ENCODE peak calls at places on chromosomes 6 and 20, in seven cellular contexts. E is MCF 10A, X is colonic mucosa, O is Calu3, G is mammary epithelial cell, N is choroid plexus epithelial cell, K is cardiac fibroblast. V is an unnamed sample.

GRCh38 chr6:142013875-142014495 is 118.7 kb upstream of the GJE1 start:
- DNase-seq in E (peak; percentile 10), X (no peak), O (no peak), G (no peak), N (no peak), K (peak; percentile 26), V (no peak)

GRCh38 chr20:18176318-18176785 is 38.7 kb downstream of the KAT14 start:
- DNase-seq in E (no peak), X (no peak), O (no peak), G (no peak), N (peak; percentile 24), K (no peak), V (no peak)

GRCh38 chr6:34189806-34190503 is 44.1 kb upstream of the GRM4 start:
- DNase-seq in E (no peak), X (no peak), O (no peak), G (no peak), N (no peak), K (no peak), V (no peak)

GRCh38 chr6:132279592-132280139 is 121.6 kb downstream of the MOXD1 start:
- DNase-seq in E (peak; percentile 77), X (peak; percentile 74), O (peak; percentile 79), G (peak; percentile 53), N (peak; percentile 83), K (peak; percentile 83), V (peak; percentile 37)

GRCh38 chr20:2780948-2781347 is 19.5 kb downstream of the CPXM1 start:
- DNase-seq in E (no peak), X (no peak), O (no peak), G (no peak), N (no peak), K (no peak), V (no peak)

GRCh38 chr6:42217523-42218367 is at the start of gene MRPS10:
- DNase-seq in E (peak; percentile 95), X (peak; percentile 94), O (peak; percentile 95), G (peak; percentile 90), N (peak; percentile 97), K (peak; percentile 96), V (peak; percentile 95)

GRCh38 chr6:90778419-90779203 is 191.7 kb upstream of the MAP3K7 start:
- DNase-seq in E (no peak), X (no peak), O (no peak), G (no peak), N (no peak), K (no peak), V (no peak)

GRCh38 chr6:41531016-41531415 is 15.2 kb upstream of the FOXP4 start:
- DNase-seq in E (no peak), X (no peak), O (no peak), G (no peak), N (no peak), K (no peak), V (no peak)

GRCh38 chr6:93017213-93017612 is 402.1 kb downstream of the EPHA7 start:
- DNase-seq in E (no peak), X (no peak), O (no peak), G (no peak), N (peak; percentile 42), K (no peak), V (peak; percentile 10)

GRCh38 chr6:44047801-44048200 is 79.5 kb downstream of the MRPL14 start:
- DNase-seq in E (no peak), X (no peak), O (no peak), G (no peak), N (no peak), K (no peak), V (no peak)

GRCh38 chr20:13991311-13991710 is 897 bp upstream of the SEL1L2 start:
- DNase-seq in E (no peak), X (no peak), O (no peak), G (no peak), N (no peak), K (no peak), V (no peak)

GRCh38 chr6:151063339-151063738 is 176.4 kb upstream of the AKAP12 start:
- DNase-seq in E (peak; percentile 45), X (no peak), O (no peak), G (peak; percentile 65), N (peak; percentile 84), K (peak; percentile 85), V (no peak)

GRCh38 chr20:46022411-46023147 is 6.4 kb upstream of the SLC12A5 start:
- DNase-seq in E (peak; percentile 59), X (peak; percentile 76), O (peak; percentile 91), G (peak; percentile 23), N (peak; percentile 26), K (peak; percentile 41), V (no peak)

GRCh38 chr6:39007575-39007974 is 41.0 kb upstream of the GLP1R start:
- DNase-seq in E (no peak), X (no peak), O (no peak), G (no peak), N (no peak), K (no peak), V (no peak)

GRCh38 chr20:49976542-49976941 is 6.2 kb upstream of the SNAI1 start:
- DNase-seq in E (no peak), X (no peak), O (no peak), G (peak; percentile 31), N (no peak), K (peak; percentile 62), V (no peak)

GRCh38 chr20:47338131-47338628 is 18.3 kb downstream of the ZMYND8 start:
- DNase-seq in E (no peak), X (no peak), O (no peak), G (no peak), N (no peak), K (no peak), V (no peak)

GRCh38 chr6:30260036-30260504 is 46.9 kb upstream of the TRIM26 start:
- DNase-seq in E (no peak), X (no peak), O (no peak), G (no peak), N (peak; percentile 7), K (no peak), V (no peak)

GRCh38 chr6:38587766-38588362 is 51.9 kb downstream of the BTBD9 start:
- DNase-seq in E (no peak), X (no peak), O (no peak), G (no peak), N (peak; percentile 44), K (no peak), V (no peak)

GRCh38 chr20:62791301-62792181 is 4.7 kb upstream of the MRGBP start:
- DNase-seq in E (peak; percentile 94), X (peak; percentile 82), O (peak; percentile 96), G (peak; percentile 78), N (peak; percentile 94), K (peak; percentile 93), V (peak; percentile 78)
- TF ChIP-seq CTCF in E (peak; percentile 97), X (peak; percentile 89), O (peak; percentile 99), G (peak; percentile 99), N (peak; percentile 99), K (peak; percentile 97), V (peak; percentile 88)

GRCh38 chr6:97218912-97219311 is 64.1 kb downstream of the MMS22L start:
- DNase-seq in E (no peak), X (no peak), O (no peak), G (no peak), N (no peak), K (no peak), V (no peak)

GRCh38 chr6:97215157-97215769 is 67.8 kb downstream of the MMS22L start:
- DNase-seq in E (peak; percentile 43), X (peak; percentile 21), O (peak; percentile 13), G (peak; percentile 8), N (peak; percentile 84), K (peak; percentile 78), V (peak; percentile 50)
- TF ChIP-seq CTCF in E (peak; percentile 31), X (peak; percentile 21), O (peak; percentile 27), G (peak; percentile 63), N (peak; percentile 83), K (peak; percentile 70), V (peak; percentile 78)

GRCh38 chr6:27312950-27313271 is 838 bp upstream of the POM121L2 start:
- DNase-seq in E (no peak), X (no peak), O (no peak), G (no peak), N (no peak), K (no peak), V (no peak)
- TF ChIP-seq CTCF in E (no peak), X (no peak), O (peak; percentile 1), G (no peak), N (no peak), K (no peak), V (no peak)

DNA sequence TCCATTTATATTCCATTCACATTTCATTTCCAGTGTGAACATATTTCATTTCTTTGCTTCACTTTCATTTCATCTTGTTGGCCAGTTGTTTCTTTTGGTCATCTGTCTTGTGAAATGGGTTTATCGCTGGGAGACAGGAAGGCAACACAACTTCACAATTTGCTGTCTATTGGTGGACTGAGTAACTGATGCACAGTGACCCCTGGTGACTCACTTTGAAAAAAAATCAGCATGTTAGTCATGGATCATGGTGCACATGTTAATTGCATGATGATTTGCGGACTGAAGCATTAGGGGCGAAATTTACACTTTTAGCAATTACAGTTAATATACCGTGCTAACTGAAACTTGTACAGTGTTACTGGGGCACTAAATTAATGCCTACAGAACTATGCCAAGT is 37.1 kb downstream of the SLC24A3 start:
- DNase-seq in E (peak; percentile 38), X (peak; percentile 19), O (no peak), G (no peak), N (peak; percentile 61), K (peak; percentile 78), V (no peak)
- TF ChIP-seq CTCF in E (no peak), X (no peak), O (no peak), G (no peak), N (no peak), K (no peak), V (peak; percentile 37)

DNA sequence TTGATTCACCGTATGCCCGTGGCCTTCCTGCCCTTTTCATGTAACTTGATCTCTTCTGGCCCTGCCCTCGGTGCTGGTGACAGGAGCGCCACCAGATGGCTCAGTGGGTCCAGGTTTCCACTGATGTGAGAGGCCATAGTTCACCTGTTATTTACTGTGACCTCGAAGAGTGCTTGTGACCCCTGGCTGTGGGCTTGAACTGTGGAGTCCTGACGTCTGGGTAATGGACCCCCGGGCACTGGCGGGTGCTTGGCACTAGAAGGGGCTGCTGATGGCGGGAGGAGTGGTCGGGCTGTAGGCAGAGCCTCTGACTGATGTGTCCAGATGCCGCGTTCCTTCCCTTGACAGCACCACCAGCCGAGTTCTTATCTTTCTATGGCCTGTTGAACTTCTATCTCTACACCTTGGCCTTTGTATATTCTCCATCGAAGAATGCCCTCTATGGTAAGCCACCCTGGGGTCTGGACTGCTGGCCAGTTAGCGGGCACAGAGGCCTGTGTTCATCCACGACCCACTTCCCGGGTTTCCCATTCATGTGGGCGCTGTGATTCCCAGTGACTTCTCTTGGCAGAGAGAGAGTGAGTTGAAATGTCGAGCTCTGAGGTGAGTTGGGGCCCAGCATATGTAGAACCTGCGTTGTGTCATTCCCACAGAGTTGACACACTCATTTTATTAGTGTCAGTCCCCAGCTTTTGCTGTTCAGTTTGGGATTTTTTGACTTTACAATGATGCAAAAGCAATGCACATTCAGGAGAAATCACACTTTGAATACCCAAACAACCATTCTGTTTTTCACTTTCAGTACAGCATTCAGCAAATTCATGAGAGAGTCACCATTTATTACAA is 14.9 kb downstream of the DYNLT1 start:
- DNase-seq in E (no peak), X (peak; percentile 15), O (no peak), G (no peak), N (no peak), K (no peak), V (no peak)
- TF ChIP-seq CTCF in E (peak; percentile 6), X (no peak), O (no peak), G (no peak), N (peak; percentile 27), K (no peak), V (no peak)

GRCh38 chr6:72819609-72820008 is 197.7 kb downstream of the KCNQ5 start:
- DNase-seq in E (peak; percentile 53), X (no peak), O (no peak), G (peak; percentile 62), N (no peak), K (no peak), V (no peak)
- TF ChIP-seq CTCF in E (no peak), X (no peak), O (no peak), G (no peak), N (no peak), K (no peak), V (no peak)

V was measured in LNCaP clone FGC.